ENCODE peak calls at places on chromosomes 13 and 19, in nine cellular contexts. K is fibroblast of lung, C is Panc1, U is RWPE2, H is H7, R is AG04449, E is PC-9, J is tibial artery, S is heart left ventricle. P is an unnamed sample.
A peak's percentile ranks its signal among the peaks of the same experiment; 100 is the strongest.

GRCh38 chr19:1816530-1817298 is 4.6 kb upstream of the ATP8B3 start:
- DNase-seq in R (no peak), K (no peak), U (no peak), J (no peak), C (no peak), E (no peak), H (no peak), S (peak; percentile 23), P (no peak)

GRCh38 chr13:30809787-30810186 is 74.4 kb downstream of the ALOX5AP start:
- DNase-seq in K (no peak), C (no peak), U (no peak), S (no peak), J (no peak), H (no peak), R (no peak), E (no peak), P (no peak)

GRCh38 chr13:31192306-31192705 is 7.5 kb upstream of the B3GLCT start:
- DNase-seq in K (no peak), U (no peak), H (no peak), R (no peak), J (no peak), S (no peak), C (no peak), E (no peak), P (no peak)

GRCh38 chr13:28684257-28684656 is 25.3 kb downstream of the POMP start:
- DNase-seq in K (no peak), E (no peak), U (peak; percentile 42), C (no peak), S (no peak), J (no peak), R (no peak), H (peak; percentile 78), P (no peak)

GRCh38 chr13:52158629-52159158 is 703 bp downstream of the NEK3 start:
- DNase-seq in K (peak; percentile 61), R (no peak), E (no peak), U (no peak), S (peak; percentile 42), J (peak; percentile 45), C (no peak), H (peak; percentile 56), P (peak; percentile 67)

GRCh38 chr13:79735228-79735627 is 254.3 kb downstream of the NDFIP2 start:
- DNase-seq in K (peak; percentile 23), J (no peak), U (no peak), R (no peak), S (no peak), H (no peak), C (no peak), E (no peak), P (peak; percentile 62)

GRCh38 chr19:571127-571974 is 1.0 kb upstream of the BSG start:
- DNase-seq in U (no peak), J (no peak), S (no peak), K (peak; percentile 40), C (no peak), R (no peak), H (peak; percentile 82), E (peak; percentile 71), P (peak; percentile 59)

GRCh38 chr19:2032296-2032941 is 16.9 kb upstream of the BTBD2 start:
- DNase-seq in R (no peak), U (peak; percentile 90), K (peak; percentile 91), J (peak; percentile 97), C (no peak), H (peak; percentile 66), S (peak; percentile 97), E (peak; percentile 85), P (peak; percentile 97)

GRCh38 chr13:75585153-75585552 is 35.6 kb downstream of the UCHL3 start:
- DNase-seq in C (no peak), S (no peak), J (no peak), U (no peak), R (no peak), H (no peak), K (no peak), E (no peak), P (no peak)

GRCh38 chr19:28424662-28425430 is 788.1 kb downstream of the UQCRFS1 start:
- DNase-seq in S (no peak), E (no peak), K (no peak), C (no peak), R (no peak), U (no peak), H (no peak), J (no peak), P (no peak)

GRCh38 chr13:46184277-46184699 is 2.3 kb upstream of the LCP1 start:
- DNase-seq in R (no peak), S (no peak), E (peak; percentile 28), U (no peak), C (no peak), J (no peak), H (peak; percentile 70), K (no peak), P (peak; percentile 9)

DNA sequence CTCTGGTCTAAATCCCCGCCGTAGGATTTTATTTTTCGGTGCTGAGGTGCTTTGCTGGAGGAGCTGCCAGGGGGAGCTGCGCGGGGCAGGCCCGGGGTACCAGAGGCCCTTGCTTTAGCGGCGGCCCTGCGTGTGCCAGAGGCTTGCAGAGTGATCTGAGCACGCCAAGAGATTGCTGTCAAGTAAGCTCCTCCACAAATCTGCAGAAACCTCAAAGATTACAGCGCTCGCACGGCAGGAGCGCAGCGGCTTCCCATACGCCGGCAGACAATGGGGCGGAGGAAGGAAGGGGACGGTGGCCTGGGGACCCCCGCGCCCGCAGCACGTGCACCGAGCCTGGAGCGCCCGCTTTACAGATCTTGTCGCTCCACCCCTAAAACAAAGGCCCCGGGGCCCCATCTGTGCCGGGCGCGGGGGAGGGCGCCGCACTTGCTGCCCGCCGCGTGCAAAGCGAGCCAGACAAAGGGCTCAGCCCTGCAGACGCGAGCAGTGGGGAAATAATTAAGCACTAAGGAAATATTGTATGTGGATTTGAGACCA is 9.1 kb upstream of the C19orf12 start:
- DNase-seq in H (peak; percentile 81), C (no peak), S (no peak), R (no peak), K (peak; percentile 6), U (no peak), J (no peak), E (no peak), P (peak; percentile 54)
- H3K4me3 ChIP-seq in H (peak overlapping the region; percentile 25), C (peak overlapping the region; percentile 48), S (peak overlapping the region; percentile 44), R (peak overlapping the region; percentile 34), K (peak overlapping the region; percentile 42), U (no peak overlapping the region), J (peak overlapping the region; percentile 16), E (no peak overlapping the region), P (peak overlapping the region; percentile 26)

GRCh38 chr19:49011194-49011593 is 5.7 kb downstream of the LHB start:
- DNase-seq in K (no peak), R (no peak), H (peak; percentile 36), E (no peak), C (no peak), U (no peak), S (no peak), J (no peak), P (no peak)

GRCh38 chr19:49016067-49016839 is 638 bp downstream of the LHB start:
- DNase-seq in R (no peak), J (no peak), K (no peak), C (no peak), U (peak; percentile 68), S (no peak), E (no peak), H (peak; percentile 39), P (no peak)

GRCh38 chr19:49017666-49018351 is 918 bp upstream of the LHB start:
- DNase-seq in H (peak; percentile 89), J (peak; percentile 35), C (no peak), R (no peak), E (no peak), U (peak; percentile 66), S (peak; percentile 53), K (peak; percentile 47), P (peak; percentile 48)

GRCh38 chr19:49014870-49015255 is 2.0 kb downstream of the LHB start:
- DNase-seq in C (no peak), J (no peak), U (peak; percentile 61), H (no peak), R (no peak), E (no peak), K (no peak), S (no peak), P (no peak)

DNA sequence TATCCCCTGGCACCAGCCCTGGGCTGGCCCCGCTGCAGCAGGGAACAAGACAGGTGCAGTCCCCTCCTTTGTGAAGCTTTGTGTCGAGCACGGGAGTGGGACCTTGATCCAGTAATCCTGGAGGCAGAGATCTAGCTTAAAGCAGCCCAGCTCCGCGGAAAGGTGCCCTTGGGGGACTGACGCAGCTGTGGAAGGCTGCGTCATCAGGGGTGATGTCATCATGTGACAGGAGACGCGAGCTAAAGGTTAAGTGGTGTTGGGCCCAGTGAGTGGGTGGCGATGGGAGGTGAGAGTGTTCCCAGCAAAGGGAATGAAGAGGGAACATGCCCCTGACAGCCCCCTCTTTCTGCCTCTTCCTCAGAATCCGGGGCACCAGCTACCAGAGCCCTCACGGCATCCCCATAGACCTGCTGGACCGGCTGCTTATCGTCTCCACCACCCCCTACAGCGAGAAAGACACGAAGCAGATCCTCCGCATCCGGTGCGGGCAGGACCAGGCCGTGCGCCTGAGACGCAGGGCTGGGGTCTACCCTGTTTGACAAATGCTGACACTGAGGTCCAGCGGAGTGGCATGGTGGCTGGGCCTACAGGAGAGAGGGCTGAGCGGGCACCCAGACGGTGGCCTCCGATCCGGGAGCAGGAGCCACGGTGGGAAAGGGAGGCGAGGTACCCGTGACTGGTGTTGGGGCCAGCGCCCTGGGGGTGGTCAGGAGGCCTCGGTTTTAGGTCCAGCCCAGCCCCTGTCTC is 2.6 kb downstream of the LHB start:
- DNase-seq in K (no peak), H (no peak), C (no peak), S (no peak), U (peak; percentile 56), R (no peak), E (no peak), J (no peak), P (no peak)
- H3K4me3 ChIP-seq in K (no peak overlapping the region), H (no peak overlapping the region), C (no peak overlapping the region), S (no peak overlapping the region), U (no peak overlapping the region), R (no peak overlapping the region), E (no peak overlapping the region), J (no peak overlapping the region), P (no peak overlapping the region)

GRCh38 chr13:112980441-112980840 is 11.4 kb downstream of the MCF2L start:
- DNase-seq in E (no peak), S (no peak), K (no peak), U (no peak), R (no peak), C (no peak), J (no peak), H (peak; percentile 78), P (no peak)
- H3K4me3 ChIP-seq in E (no peak overlapping the region), S (peak overlapping the region; percentile 53), K (no peak overlapping the region), U (no peak overlapping the region), R (no peak overlapping the region), C (no peak overlapping the region), J (peak overlapping the region; percentile 27), H (no peak overlapping the region), P (no peak overlapping the region)

DNA sequence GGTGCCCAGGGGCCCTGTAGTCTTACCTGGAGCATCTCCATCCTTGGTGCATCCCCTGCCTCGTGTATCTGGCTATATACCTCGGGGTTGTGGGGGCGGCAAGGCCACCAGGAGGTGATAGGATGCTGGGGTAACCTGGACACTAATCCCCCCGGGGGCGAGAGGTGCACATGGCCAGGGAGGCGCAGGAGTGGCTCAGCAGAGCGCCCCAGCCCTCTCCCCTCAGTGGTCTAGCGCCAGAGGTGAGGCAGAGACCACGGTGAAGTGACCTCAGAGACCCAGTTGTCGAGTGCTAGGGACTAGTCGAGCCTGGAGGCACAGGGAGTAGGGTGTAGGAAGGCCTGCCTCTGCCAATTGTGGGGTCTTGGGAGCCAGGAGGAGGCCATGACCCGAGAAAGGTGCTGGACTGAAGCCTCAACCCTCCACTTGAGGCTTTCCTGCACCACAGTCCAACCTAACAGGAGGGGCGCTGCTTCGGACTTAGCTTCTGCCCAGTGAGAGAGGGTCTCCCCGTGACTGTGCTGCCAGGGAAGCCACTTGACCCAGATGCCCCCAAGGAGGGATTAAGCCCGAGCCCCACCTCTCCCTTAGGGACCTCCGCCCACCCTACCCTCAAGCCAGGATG is at the start of gene LHB:
- DNase-seq in S (no peak), H (peak; percentile 56), J (no peak), E (no peak), R (no peak), C (no peak), U (no peak), K (no peak), P (no peak)
- H3K4me3 ChIP-seq in S (peak within 1 kb of the TSS; percentile 62), H (peak within 1 kb of the TSS; percentile 45), J (peak within 1 kb of the TSS; percentile 37), E (peak within 1 kb of the TSS; percentile 48), R (peak within 1 kb of the TSS; percentile 50), C (peak within 1 kb of the TSS; percentile 51), U (peak within 1 kb of the TSS; percentile 41), K (peak within 1 kb of the TSS; percentile 53), P (peak within 1 kb of the TSS; percentile 45)

P was measured in foreskin fibroblast.